ENCODE peak calls at places on chromosomes 1 and 21, in six cellular contexts. I, G, T, H, A and D are unnamed samples. For H3K9me3 and H3K4me1, the result is how much of the 10 kb centered on the place peaks cover.

GRCh38 chr1:16077430-16078245 is 4.2 kb upstream of the FAM131C start:
- DNase-seq in I (no peak), G (no peak), T (no peak), H (no peak), A (no peak), D (no peak)

GRCh38 chr1:54153548-54154439 is 994 bp upstream of the CDCP2 start:
- DNase-seq in I (peak), G (no peak), T (peak), H (peak), A (peak), D (no peak)

GRCh38 chr1:200184196-200184595 is 156.7 kb downstream of the NR5A2 start:
- DNase-seq in I (peak), G (no peak), T (peak), H (peak), A (peak), D (no peak)

GRCh38 chr1:156075158-156075557 is 7.1 kb downstream of the MEX3A start:
- DNase-seq in I (no peak), G (no peak), T (no peak), H (no peak), A (no peak), D (no peak)

GRCh38 chr1:72891976-72892375 is 609.6 kb upstream of the NEGR1 start:
- DNase-seq in I (no peak), G (no peak), T (no peak), H (no peak), A (no peak), D (no peak)

GRCh38 chr1:206507395-206508129 is at the start of gene RASSF5:
- DNase-seq in I (peak), G (no peak), T (peak), H (peak), A (peak), D (peak)

GRCh38 chr1:167658574-167659328 is 28.7 kb downstream of the RCSD1 start:
- DNase-seq in I (no peak), G (no peak), T (no peak), H (peak), A (no peak), D (no peak)

GRCh38 chr21:42614811-42615342 is 38.5 kb upstream of the PDE9A start:
- DNase-seq in I (no peak), G (peak), T (peak), H (peak), A (peak), D (peak)

GRCh38 chr1:191498318-191498717 is 659.9 kb upstream of the RGS18 start:
- DNase-seq in I (no peak), G (no peak), T (no peak), H (no peak), A (no peak), D (no peak)

GRCh38 chr1:11561740-11562139 is 82.8 kb downstream of the DISP3 start:
- DNase-seq in I (no peak), G (no peak), T (no peak), H (no peak), A (no peak), D (no peak)

GRCh38 chr1:99886841-99887240 is 36.7 kb downstream of the AGL start:
- DNase-seq in I (no peak), G (no peak), T (no peak), H (no peak), A (no peak), D (no peak)

GRCh38 chr1:111448482-111448917 is 556 bp downstream of the WDR77 start:
- DNase-seq in I (no peak), G (peak), T (peak), H (no peak), A (no peak), D (peak)

GRCh38 chr1:27591622-27592021 is 12.3 kb downstream of the AHDC1 start:
- DNase-seq in I (no peak), G (no peak), T (no peak), H (no peak), A (no peak), D (no peak)

GRCh38 chr1:7550261-7550850 is 220.7 kb upstream of the VAMP3 start:
- DNase-seq in I (no peak), G (no peak), T (no peak), H (no peak), A (no peak), D (no peak)

GRCh38 chr1:47351305-47351704 is 17.7 kb downstream of the CMPK1 start:
- DNase-seq in I (no peak), G (no peak), T (no peak), H (no peak), A (no peak), D (no peak)

GRCh38 chr1:207088731-207089626 is at the start of gene C4BPB:
- DNase-seq in I (no peak), G (no peak), T (peak), H (no peak), A (no peak), D (peak)

GRCh38 chr1:89440911-89441310 is 77.1 kb downstream of the GBP6 start:
- DNase-seq in I (no peak), G (no peak), T (no peak), H (no peak), A (no peak), D (no peak)
- H3K9me3 ChIP-seq in I (under half), G (under half), T (under half), H (under half), A (under half), D (under half)

DNA sequence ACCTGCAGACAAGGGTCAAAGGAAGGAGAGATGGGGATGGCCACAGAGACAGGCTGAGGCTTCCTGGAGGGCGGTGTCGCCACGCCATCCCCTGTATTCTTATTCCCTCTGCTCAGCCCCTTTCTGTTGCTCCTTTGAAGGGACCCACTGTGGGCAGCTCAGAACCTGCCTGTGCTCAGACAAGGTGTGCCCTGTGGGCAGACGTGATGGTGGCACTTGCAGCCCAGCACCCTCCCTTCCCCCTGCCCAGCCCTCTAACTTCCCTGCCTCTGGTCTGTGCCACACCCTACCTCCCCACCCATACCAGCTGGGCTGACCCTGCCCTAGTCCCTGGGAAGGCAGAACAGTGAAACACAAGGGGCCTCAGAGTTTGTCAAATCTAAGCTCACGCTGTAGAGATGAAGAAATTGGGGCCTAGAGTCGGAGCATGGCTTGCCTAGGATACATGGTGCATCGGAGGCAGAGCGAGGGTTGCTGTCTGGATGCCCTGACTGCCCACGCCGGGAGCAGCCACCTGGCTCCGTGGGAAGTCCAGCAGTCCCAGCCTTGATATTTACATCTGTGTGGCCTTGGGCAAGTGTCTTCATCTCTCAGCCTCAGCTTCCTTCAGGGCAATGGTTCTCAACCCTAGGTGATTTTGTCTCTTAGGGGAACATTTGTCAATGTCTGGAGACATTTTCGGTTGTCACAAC is 68.6 kb upstream of the RUNX3 start:
- DNase-seq in I (no peak), G (no peak), T (no peak), H (no peak), A (no peak), D (no peak)
- H3K4me1 ChIP-seq in I (under half), G (under half), T (under half), H (under half), A (under half), D (under half)

DNA sequence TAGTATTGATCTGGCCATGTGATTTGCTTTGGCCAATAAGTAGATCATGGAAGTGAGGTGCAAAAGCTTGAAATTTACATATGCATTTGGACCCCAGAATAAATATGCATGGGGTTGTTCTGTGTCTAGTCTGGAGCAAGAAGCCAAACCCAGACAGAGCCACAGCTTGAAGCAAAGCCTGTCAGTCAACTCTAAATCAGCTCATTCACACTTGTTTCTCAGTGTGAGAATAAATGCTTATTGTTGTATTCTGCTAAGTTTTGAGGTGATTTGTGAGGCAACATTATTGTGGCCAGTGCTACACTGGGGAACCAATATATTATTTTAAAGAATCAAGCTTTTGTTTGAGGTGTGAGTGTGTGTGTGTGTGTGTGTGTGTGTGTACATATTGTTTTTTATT is 12.2 kb upstream of the PGLYRP3 start:
- DNase-seq in I (no peak), G (no peak), T (no peak), H (no peak), A (no peak), D (no peak)
- H3K9me3 ChIP-seq in I (under half), G (under half), T (under half), H (under half), A (under half), D (under half)

GRCh38 chr1:208164609-208165008 is 79.6 kb downstream of the PLXNA2 start:
- DNase-seq in I (no peak), G (no peak), T (no peak), H (no peak), A (no peak), D (no peak)
- H3K4me1 ChIP-seq in I (under half), G (under half), T (under half), H (under half), A (under half), D (under half)

GRCh38 chr21:30740462-30740861 is 6.6 kb downstream of the KRTAP21-2 start:
- DNase-seq in I (no peak), G (no peak), T (no peak), H (no peak), A (no peak), D (no peak)
- H3K9me3 ChIP-seq in I (under half), G (under half), T (under half), H (under half), A (under half), D (under half)

GRCh38 chr1:1170215-1170890 is 3.3 kb upstream of the TTLL10 start:
- DNase-seq in I (no peak), G (no peak), T (no peak), H (no peak), A (no peak), D (no peak)
- H3K4me1 ChIP-seq in I (under half), G (under half), T (under half), H (under half), A (under half), D (under half)

DNA sequence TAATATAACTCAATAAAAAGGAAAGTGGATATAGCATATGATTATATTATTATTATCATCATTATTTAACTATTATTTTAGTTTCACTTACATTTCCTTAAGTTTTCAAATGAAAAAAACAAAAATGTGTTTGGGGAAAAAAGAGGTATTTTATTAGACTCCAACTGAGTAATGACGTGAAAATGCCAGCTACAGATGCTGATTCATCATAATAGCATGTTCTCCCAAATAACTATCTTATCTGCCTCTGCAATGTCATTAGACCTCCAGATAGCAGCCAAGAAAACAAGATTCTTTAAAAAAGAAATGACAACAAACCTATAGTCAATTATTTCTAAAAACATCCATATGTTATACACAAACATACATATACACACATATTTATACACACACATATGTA is 1071.9 kb upstream of the TMPRSS15 start:
- DNase-seq in I (no peak), G (no peak), T (no peak), H (no peak), A (no peak), D (no peak)
- H3K9me3 ChIP-seq in I (under half), G (under half), T (under half), H (under half), A (under half), D (under half)